ENCODE peak calls at places on chromosome 22, in seven cellular contexts. X is Panc1, V is OCI-LY7, E is left ventricle myocardium inferior, G is transverse colon, B is psoas muscle, A is kidney epithelial cell. T is an unnamed sample.

GRCh38 chr22:37533995-37534394 is 14.8 kb upstream of the CARD10 start:
- DNase-seq in X (no peak), V (no peak), E (no peak), G (no peak), B (no peak), A (peak; percentile 64), T (no peak)

GRCh38 chr22:26642465-26643367 is 14.7 kb upstream of the MIAT start:
- DNase-seq in X (no peak), V (peak; percentile 86), E (peak; percentile 32), G (peak; percentile 53), B (no peak), A (no peak), T (no peak)

GRCh38 chr22:25399649-25400151 is 164.8 kb upstream of the GRK3 start:
- DNase-seq in X (no peak), V (no peak), E (no peak), G (no peak), B (no peak), A (no peak), T (no peak)

GRCh38 chr22:25853501-25853900 is 111.5 kb downstream of the MYO18B start:
- DNase-seq in X (no peak), V (no peak), E (no peak), G (no peak), B (no peak), A (no peak), T (no peak)

GRCh38 chr22:48449466-48450187 is 1378.0 kb downstream of the BRD1 start:
- DNase-seq in X (no peak), V (no peak), E (no peak), G (no peak), B (no peak), A (no peak), T (no peak)

GRCh38 chr22:41364955-41365354 is 16.8 kb upstream of the TEF start:
- DNase-seq in X (no peak), V (no peak), E (no peak), G (no peak), B (no peak), A (no peak), T (no peak)

GRCh38 chr22:45226681-45227186 is 14.0 kb downstream of the KIAA0930 start:
- DNase-seq in X (no peak), V (no peak), E (no peak), G (no peak), B (no peak), A (no peak), T (peak; percentile 65)

GRCh38 chr22:27306771-27307170 is 494.8 kb downstream of the MN1 start:
- DNase-seq in X (no peak), V (no peak), E (no peak), G (peak; percentile 52), B (no peak), A (no peak), T (no peak)

GRCh38 chr22:30863161-30863833 is 105.3 kb downstream of the MORC2 start:
- DNase-seq in X (no peak), V (no peak), E (no peak), G (no peak), B (no peak), A (no peak), T (no peak)

GRCh38 chr22:36467946-36468345 is 13.5 kb downstream of the TXN2 start:
- DNase-seq in X (no peak), V (no peak), E (peak; percentile 48), G (no peak), B (peak; percentile 73), A (peak; percentile 88), T (no peak)

GRCh38 chr22:37525073-37525745 is 6.0 kb upstream of the CARD10 start:
- DNase-seq in X (no peak), V (no peak), E (no peak), G (no peak), B (no peak), A (no peak), T (no peak)

GRCh38 chr22:27240298-27240885 is 561.2 kb downstream of the MN1 start:
- DNase-seq in X (no peak), V (no peak), E (no peak), G (no peak), B (no peak), A (no peak), T (no peak)

GRCh38 chr22:45881524-45881875 is 95.5 kb downstream of the WNT7B start:
- DNase-seq in X (no peak), V (no peak), E (no peak), G (no peak), B (no peak), A (no peak), T (no peak)

GRCh38 chr22:30294830-30295229 is 5.5 kb upstream of the CASTOR1 start:
- DNase-seq in X (no peak), V (no peak), E (no peak), G (no peak), B (no peak), A (no peak), T (no peak)

GRCh38 chr22:36881504-36882245 is 20.9 kb downstream of the NCF4 start:
- DNase-seq in X (no peak), V (no peak), E (no peak), G (no peak), B (no peak), A (no peak), T (no peak)

GRCh38 chr22:28031383-28031922 is 112.4 kb upstream of the PITPNB start:
- DNase-seq in X (no peak), V (no peak), E (no peak), G (no peak), B (no peak), A (no peak), T (no peak)

GRCh38 chr22:31935961-31936635 is 8.2 kb upstream of the YWHAH start:
- DNase-seq in X (no peak), V (no peak), E (no peak), G (no peak), B (no peak), A (no peak), T (no peak)

GRCh38 chr22:37206841-37207821 is 5.1 kb downstream of the SSTR3 start:
- DNase-seq in X (no peak), V (no peak), E (no peak), G (no peak), B (no peak), A (no peak), T (no peak)

GRCh38 chr22:41248314-41248713 is 7.6 kb upstream of the CHADL start:
- DNase-seq in X (no peak), V (no peak), E (no peak), G (no peak), B (no peak), A (no peak), T (no peak)

GRCh38 chr22:25644122-25644521 is 79.6 kb downstream of the GRK3 start:
- DNase-seq in X (no peak), V (no peak), E (peak; percentile 44), G (no peak), B (no peak), A (no peak), T (no peak)

GRCh38 chr22:46455453-46455852 is 82.0 kb downstream of the CELSR1 start:
- DNase-seq in X (no peak), V (no peak), E (no peak), G (no peak), B (no peak), A (no peak), T (no peak)

GRCh38 chr22:37169412-37169811 is 18.6 kb downstream of the C1QTNF6 start:
- DNase-seq in X (no peak), V (no peak), E (no peak), G (no peak), B (no peak), A (no peak), T (no peak)

GRCh38 chr22:25389541-25389919 is 170.1 kb downstream of the CRYBB2 start:
- DNase-seq in X (no peak), V (no peak), E (no peak), G (no peak), B (no peak), A (no peak), T (no peak)

GRCh38 chr22:39530692-39531331 is 1.7 kb downstream of the RPS19BP1 start:
- DNase-seq in X (no peak), V (peak; percentile 79), E (no peak), G (no peak), B (no peak), A (no peak), T (no peak)
- TF ChIP-seq CTCF in X (peak; percentile 59), V (peak; percentile 65), E (peak; percentile 17), G (peak; percentile 26), B (no peak), A (no peak), T (no peak)

GRCh38 chr22:22896601-22897000 is 9.0 kb downstream of the IGLL5 start:
- DNase-seq in X (no peak), V (no peak), E (no peak), G (no peak), B (no peak), A (no peak), T (no peak)
- H3K4me3 ChIP-seq in X (no peak overlapping the region), V (no peak overlapping the region), E (no peak overlapping the region), G (no peak overlapping the region), B (no peak overlapping the region), A (no peak overlapping the region), T (no peak overlapping the region)

GRCh38 chr22:19965771-19966709 is 24.4 kb upstream of the TXNRD2 start:
- DNase-seq in X (no peak), V (peak; percentile 39), E (no peak), G (no peak), B (no peak), A (no peak), T (no peak)
- TF ChIP-seq CTCF in X (peak; percentile 49), V (peak; percentile 75), E (peak; percentile 29), G (peak; percentile 3), B (no peak), A (peak; percentile 50), T (no peak)

GRCh38 chr22:17910561-17911311 is 113.6 kb downstream of the MICAL3 start:
- DNase-seq in X (peak; percentile 36), V (no peak), E (peak; percentile 78), G (peak; percentile 40), B (peak; percentile 86), A (peak; percentile 79), T (peak; percentile 85)
- H3K4me3 ChIP-seq in X (no peak overlapping the region), V (no peak overlapping the region), E (peak overlapping the region; percentile 45), G (no peak overlapping the region), B (peak overlapping the region; percentile 27), A (no peak overlapping the region), T (no peak overlapping the region)

GRCh38 chr22:38981005-38981658 is 1.0 kb upstream of the APOBEC3B start:
- DNase-seq in X (no peak), V (peak; percentile 26), E (no peak), G (peak; percentile 54), B (no peak), A (peak; percentile 10), T (no peak)
- TF ChIP-seq CTCF in X (no peak), V (peak; percentile 68), E (no peak), G (peak; percentile 39), B (no peak), A (peak; percentile 43), T (no peak)

T was measured in right atrium auricular region.